ENCODE peak calls at places on chromosome X, in ten cellular contexts. S is neural progenitor cell, D is mesenchymal stem cell, U is cardiac muscle cell, R is tibial artery, O is heart right ventricle, H is H9, E is GM23248, N is suprapubic skin, C is IMR-90. K is an unnamed sample. For H3K4me1 and H3K9me3, the result is how much of the 10 kb centered on the place peaks cover.

GRCh38 chrX:48782795-48783194 is 3.6 kb upstream of the GATA1 start:
- DNase-seq in S (no peak), N (no peak), U (no peak), D (no peak), O (no peak), C (no peak), R (no peak), H (no peak), E (no peak), K (no peak)

GRCh38 chrX:110276778-110277177 is 41.1 kb downstream of the AMMECR1 start:
- DNase-seq in S (no peak), O (no peak), D (no peak), R (no peak), H (no peak), E (no peak), C (no peak), N (no peak), U (no peak), K (no peak)

GRCh38 chrX:134782796-134783195 is 124.5 kb upstream of the PLAC1 start:
- DNase-seq in D (peak), N (no peak), U (peak), H (no peak), E (peak), O (no peak), R (no peak), C (peak), S (peak), K (no peak)

GRCh38 chrX:134537179-134537945 is 77.4 kb downstream of the HPRT1 start:
- DNase-seq in N (no peak), O (no peak), S (no peak), R (no peak), E (peak), C (peak), H (no peak), D (peak), U (no peak), K (no peak)

GRCh38 chrX:150205011-150205410 is 158.1 kb upstream of the MAMLD1 start:
- DNase-seq in E (no peak), C (no peak), O (no peak), U (no peak), N (no peak), S (no peak), R (peak), D (peak), H (no peak), K (no peak)

GRCh38 chrX:63434665-63435064 is 83.5 kb upstream of the SPIN4 start:
- DNase-seq in U (peak), D (peak), O (no peak), H (peak), E (no peak), C (peak), R (no peak), S (no peak), N (no peak), K (no peak)

GRCh38 chrX:35726176-35726575 is 72.0 kb upstream of the MAGEB16 start:
- DNase-seq in O (no peak), S (no peak), E (peak), D (peak), C (peak), U (peak), H (no peak), N (no peak), R (no peak), K (no peak)

GRCh38 chrX:70969635-70970481 is 39.0 kb upstream of the SLC7A3 start:
- DNase-seq in U (no peak), O (no peak), H (peak), C (no peak), E (no peak), D (no peak), N (no peak), R (no peak), S (no peak), K (no peak)

GRCh38 chrX:8981742-8982141 is 52.2 kb downstream of the FAM9B start:
- DNase-seq in N (no peak), O (no peak), C (peak), H (no peak), D (no peak), R (no peak), U (peak), E (no peak), S (peak), K (no peak)

GRCh38 chrX:43718546-43718945 is 62.4 kb downstream of the MAOA start:
- DNase-seq in H (no peak), C (no peak), U (no peak), N (no peak), R (no peak), O (no peak), D (no peak), E (no peak), S (no peak), K (no peak)

GRCh38 chrX:26414534-26414933 is 198.6 kb downstream of the MAGEB5 start:
- DNase-seq in O (no peak), D (no peak), N (no peak), R (no peak), C (no peak), U (no peak), H (no peak), E (no peak), S (peak), K (no peak)

GRCh38 chrX:97705936-97706335 is 822.2 kb downstream of the RPA4 start:
- DNase-seq in R (no peak), D (peak), S (peak), H (no peak), O (no peak), U (no peak), C (peak), E (no peak), N (no peak), K (no peak)

GRCh38 chrX:27889878-27890277 is 82.1 kb downstream of the MAGEB10 start:
- DNase-seq in O (no peak), R (no peak), E (no peak), S (no peak), N (no peak), D (no peak), U (no peak), H (no peak), C (no peak), K (no peak)

GRCh38 chrX:136767104-136767941 is 13.4 kb downstream of the ARHGEF6 start:
- DNase-seq in R (peak), N (peak), S (peak), C (peak), H (peak), O (peak), U (peak), D (peak), E (peak), K (peak)

GRCh38 chrX:2901367-2902036 is 27.6 kb downstream of the ARSD start:
- DNase-seq in D (peak), R (no peak), S (no peak), U (no peak), N (no peak), O (no peak), C (peak), H (no peak), E (no peak), K (no peak)

GRCh38 chrX:12948495-12948894 is 26.4 kb upstream of the TMSB4X start:
- DNase-seq in D (no peak), U (no peak), R (no peak), C (no peak), H (no peak), O (no peak), E (no peak), S (no peak), N (no peak), K (no peak)

GRCh38 chrX:12947545-12948235 is 27.2 kb upstream of the TMSB4X start:
- DNase-seq in N (no peak), R (no peak), S (no peak), U (no peak), D (no peak), C (no peak), O (no peak), H (no peak), E (no peak), K (no peak)

GRCh38 chrX:12946406-12946805 is 28.5 kb upstream of the TMSB4X start:
- DNase-seq in D (peak), E (no peak), U (no peak), O (no peak), C (no peak), N (no peak), H (no peak), S (peak), R (no peak), K (no peak)

GRCh38 chrX:12945494-12945893 is 29.4 kb upstream of the TMSB4X start:
- DNase-seq in S (no peak), R (no peak), O (no peak), N (no peak), U (no peak), C (no peak), H (no peak), E (no peak), D (no peak), K (no peak)

GRCh38 chrX:12946838-12947544 is 27.9 kb upstream of the TMSB4X start:
- DNase-seq in O (peak), E (peak), R (peak), U (peak), C (peak), D (peak), N (peak), S (peak), H (peak), K (peak)
- H3K27ac ChIP-seq in O (peak), E (peak), R (no peak), U (no peak), C (peak), D (peak), N (peak), S (peak), H (no peak), K (peak)

DNA sequence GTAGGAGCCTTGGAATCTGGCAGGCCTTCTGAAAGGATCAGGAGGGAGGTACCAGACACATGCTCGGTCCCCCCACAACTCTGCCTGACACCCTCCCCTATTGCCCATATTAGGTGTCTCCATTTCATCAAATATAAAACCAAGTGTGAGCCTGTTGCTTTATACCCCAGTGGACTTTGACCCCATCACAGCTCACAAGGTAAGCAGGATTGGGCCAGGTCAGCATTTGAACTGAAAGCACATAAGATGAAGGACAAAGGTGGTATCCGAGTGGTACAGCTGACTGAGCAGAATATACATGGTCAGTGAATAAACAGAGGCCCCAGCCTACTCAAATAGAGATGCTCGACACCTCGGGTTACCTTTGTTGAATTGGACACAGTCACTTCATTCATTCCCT is 20.0 kb downstream of the SLC25A43 start:
- DNase-seq in N (no peak), H (no peak), R (no peak), C (no peak), U (no peak), D (no peak), S (no peak), O (no peak), E (no peak), K (no peak)
- H3K4me1 ChIP-seq in N (under half), H (under half), R (under half), C (under half), U (under half), D (under half), S (under half), O (under half), E (under half), K (under half)

DNA sequence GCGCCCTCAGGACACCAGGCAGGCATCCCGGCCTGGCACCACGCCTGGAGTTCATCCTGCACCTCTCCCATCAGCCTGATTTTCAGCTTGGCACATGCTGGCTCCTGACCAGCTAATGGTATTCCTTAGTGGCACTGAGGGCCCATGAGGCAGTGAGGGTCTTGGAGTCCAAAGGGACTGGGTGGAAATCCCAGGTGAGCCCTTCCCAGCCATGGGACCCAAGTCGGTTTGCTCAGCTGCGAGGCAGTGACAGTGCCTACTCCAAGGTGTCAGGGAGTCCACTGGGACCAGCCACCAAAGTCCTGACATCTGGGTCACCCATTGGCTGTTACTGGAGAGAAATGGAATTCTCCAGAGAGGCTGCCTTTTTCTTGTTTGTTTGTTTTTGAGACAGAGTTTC is 4.9 kb downstream of the SSR4 start:
- DNase-seq in D (no peak), C (no peak), O (no peak), U (no peak), S (no peak), R (no peak), E (no peak), H (no peak), N (no peak), K (no peak)
- H3K9me3 ChIP-seq in D (under half), C (under half), O (under half), U (under half), S (under half), R (under half), E (under half), H (under half), N (under half), K (under half)

GRCh38 chrX:16834811-16835210 is 35.4 kb downstream of the RBBP7 start:
- DNase-seq in O (no peak), H (no peak), D (no peak), E (no peak), N (no peak), C (no peak), U (peak), S (peak), R (no peak), K (no peak)
- H3K27ac ChIP-seq in O (no peak), H (no peak), D (no peak), E (no peak), N (no peak), C (no peak), U (peak), S (peak), R (no peak), K (no peak)

GRCh38 chrX:10783451-10783995 is 163.1 kb upstream of the MID1 start:
- DNase-seq in C (no peak), E (no peak), U (no peak), N (no peak), O (no peak), D (no peak), S (no peak), H (no peak), R (no peak), K (no peak)

GRCh38 chrX:10781847-10782530 is 161.6 kb upstream of the MID1 start:
- DNase-seq in E (no peak), D (no peak), C (no peak), U (no peak), H (no peak), N (no peak), O (no peak), S (no peak), R (no peak), K (no peak)

GRCh38 chrX:10787264-10787663 is 166.9 kb upstream of the MID1 start:
- DNase-seq in E (no peak), C (no peak), O (no peak), R (no peak), U (no peak), S (no peak), H (no peak), D (no peak), N (no peak), K (no peak)
- H3K4me1 ChIP-seq in E (under half), C (under half), O (under half), R (under half), U (under half), S (under half), H (under half), D (under half), N (under half), K (under half)

DNA sequence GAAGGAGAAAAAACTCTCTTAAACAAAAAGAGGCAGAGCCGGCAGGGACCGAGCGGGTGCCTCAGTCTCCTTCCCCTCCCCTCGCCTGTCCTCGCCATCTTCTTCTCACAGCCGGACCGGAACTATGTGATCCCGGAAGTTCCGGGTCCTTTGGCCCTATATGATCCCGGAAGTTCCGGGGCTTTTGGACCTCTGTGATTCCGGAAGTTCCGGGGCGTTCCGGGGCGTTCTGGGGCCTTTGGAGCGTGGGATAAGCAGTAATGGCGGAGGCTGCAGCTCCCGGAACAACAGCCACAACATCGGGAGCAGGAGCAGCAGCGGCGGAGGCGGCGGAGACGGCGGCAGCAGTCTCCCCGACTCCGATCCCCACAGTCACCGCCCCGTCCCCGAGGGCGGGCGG is 98.9 kb upstream of the MED14 start:
- DNase-seq in U (no peak), C (no peak), S (no peak), N (no peak), O (no peak), H (no peak), D (no peak), R (no peak), E (no peak), K (no peak)
- H3K9me3 ChIP-seq in U (under half), C (under half), S (under half), N (under half), O (under half), H (under half), D (under half), R (under half), E (under half), K (under half)

GRCh38 chrX:33686105-33686504 is 446.0 kb downstream of the FAM47A start:
- DNase-seq in S (no peak), H (no peak), E (no peak), C (no peak), D (no peak), N (no peak), U (no peak), O (no peak), R (no peak), K (no peak)
- H3K27ac ChIP-seq in S (no peak), H (no peak), E (no peak), C (no peak), D (no peak), N (no peak), U (no peak), O (no peak), R (no peak), K (no peak)